ENCODE peak calls at places on chromosome 17, in nine cellular contexts. C, G, S, F, B, E, I, V and A are unnamed samples.

GRCh38 chr17:32909787-32910369 is 18.1 kb upstream of the TMEM98 start:
- DNase-seq in C (peak), G (peak), S (peak), F (peak), B (peak), E (peak), I (peak), V (peak), A (peak)

GRCh38 chr17:58336456-58337094 is 8.0 kb upstream of the TSPOAP1 start:
- DNase-seq in C (no peak), G (no peak), S (peak), F (no peak), B (no peak), E (no peak), I (no peak), V (no peak), A (peak)

GRCh38 chr17:79743614-79744013 is 12.9 kb downstream of the ENPP7 start:
- DNase-seq in C (no peak), G (no peak), S (no peak), F (no peak), B (no peak), E (no peak), I (no peak), V (no peak), A (no peak)

GRCh38 chr17:16406742-16407674 is 8.4 kb upstream of the TRPV2 start:
- DNase-seq in C (peak), G (no peak), S (no peak), F (no peak), B (no peak), E (no peak), I (peak), V (no peak), A (no peak)

GRCh38 chr17:66661411-66661843 is 173.5 kb upstream of the CACNG5 start:
- DNase-seq in C (no peak), G (no peak), S (peak), F (no peak), B (peak), E (peak), I (peak), V (peak), A (peak)

GRCh38 chr17:57389474-57389873 is 133.2 kb downstream of the MSI2 start:
- DNase-seq in C (no peak), G (no peak), S (no peak), F (no peak), B (no peak), E (no peak), I (no peak), V (no peak), A (no peak)

GRCh38 chr17:29588561-29589411 is 662 bp downstream of the GIT1 start:
- DNase-seq in C (peak), G (no peak), S (no peak), F (peak), B (peak), E (no peak), I (peak), V (no peak), A (no peak)

GRCh38 chr17:57523926-57524634 is 221.0 kb downstream of the CCDC182 start:
- DNase-seq in C (no peak), G (no peak), S (peak), F (no peak), B (peak), E (no peak), I (peak), V (no peak), A (peak)

GRCh38 chr17:68011199-68011665 is 15.0 kb upstream of the C17orf58 start:
- DNase-seq in C (peak), G (no peak), S (no peak), F (peak), B (no peak), E (no peak), I (peak), V (no peak), A (no peak)

GRCh38 chr17:58002558-58002957 is 4.5 kb downstream of the SRSF1 start:
- DNase-seq in C (no peak), G (no peak), S (no peak), F (no peak), B (no peak), E (no peak), I (no peak), V (no peak), A (no peak)

GRCh38 chr17:82331345-82331939 is 2.1 kb downstream of the SECTM1 start:
- DNase-seq in C (no peak), G (no peak), S (no peak), F (no peak), B (no peak), E (no peak), I (no peak), V (no peak), A (no peak)

GRCh38 chr17:82333279-82334171 is at the start of gene SECTM1:
- DNase-seq in C (peak), G (no peak), S (peak), F (peak), B (peak), E (no peak), I (peak), V (no peak), A (peak)

GRCh38 chr17:82334622-82335394 is 1.2 kb upstream of the SECTM1 start:
- DNase-seq in C (no peak), G (no peak), S (no peak), F (no peak), B (peak), E (no peak), I (peak), V (no peak), A (peak)

GRCh38 chr17:82332669-82333278 is 792 bp downstream of the SECTM1 start:
- DNase-seq in C (peak), G (no peak), S (peak), F (peak), B (peak), E (no peak), I (peak), V (peak), A (peak)

DNA sequence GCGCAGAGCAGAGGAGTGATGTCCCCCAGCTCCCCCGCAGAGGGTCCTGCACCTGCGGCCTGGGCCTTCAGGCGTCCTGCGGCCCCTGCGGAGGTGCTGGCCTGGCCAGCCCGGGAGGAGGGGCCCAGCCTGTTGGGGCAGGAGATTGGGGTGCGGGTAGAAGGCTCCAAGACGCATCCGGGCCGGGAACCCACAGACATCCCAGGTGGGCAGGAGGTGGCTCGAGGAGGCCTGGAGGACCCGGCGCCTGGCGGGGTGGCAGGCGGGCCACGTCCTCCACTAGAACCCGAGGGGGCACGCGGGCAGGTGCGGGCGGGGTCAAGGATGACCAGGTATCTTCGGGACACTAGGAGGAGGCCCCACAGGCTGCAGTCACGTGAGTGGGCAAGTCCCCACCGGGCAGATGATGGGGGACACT is 647 bp upstream of the SECTM1 start:
- DNase-seq in C (no peak), G (no peak), S (no peak), F (no peak), B (no peak), E (no peak), I (no peak), V (no peak), A (no peak)
- H3K4me3 ChIP-seq in C (peak), G (peak), S (peak), F (peak), B (no peak), E (no peak), I (peak), V (no peak), A (peak)

DNA sequence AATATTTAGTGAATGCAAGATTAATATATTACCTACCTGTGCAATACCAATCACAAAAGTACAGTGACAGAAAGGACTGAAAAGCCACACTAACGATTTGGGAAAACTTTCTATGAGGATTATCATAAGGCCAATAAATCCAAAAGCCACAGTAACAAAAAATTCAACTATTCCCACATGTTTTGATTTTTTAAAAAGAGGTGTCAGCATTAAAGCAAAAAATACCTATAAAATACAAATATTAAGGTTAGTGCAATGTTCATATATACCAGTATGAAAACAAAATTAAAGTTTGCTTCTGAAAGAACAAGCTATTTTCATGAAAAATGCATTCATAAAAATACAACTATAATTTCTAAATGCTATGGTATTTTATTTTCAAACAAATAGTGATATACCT is 24.3 kb downstream of the ABCA5 start:
- DNase-seq in C (no peak), G (no peak), S (no peak), F (no peak), B (no peak), E (no peak), I (no peak), V (no peak), A (no peak)
- TF ChIP-seq CTCF in C (no peak), G (no peak), S (no peak), F (no peak), B (no peak), E (no peak), I (no peak), V (no peak), A (no peak)

GRCh38 chr17:75365009-75365930 is 40.2 kb downstream of the GRB2 start:
- DNase-seq in C (no peak), G (no peak), S (no peak), F (no peak), B (no peak), E (no peak), I (no peak), V (no peak), A (no peak)
- H3K4me3 ChIP-seq in C (no peak), G (no peak), S (no peak), F (no peak), B (no peak), E (no peak), I (no peak), V (no peak), A (no peak)

GRCh38 chr17:38733315-38734234 is 3.4 kb downstream of the CISD3 start:
- DNase-seq in C (no peak), G (no peak), S (no peak), F (no peak), B (no peak), E (no peak), I (peak), V (no peak), A (no peak)
- TF ChIP-seq CTCF in C (no peak), G (peak), S (peak), F (peak), B (peak), E (peak), I (peak), V (peak), A (no peak)

DNA sequence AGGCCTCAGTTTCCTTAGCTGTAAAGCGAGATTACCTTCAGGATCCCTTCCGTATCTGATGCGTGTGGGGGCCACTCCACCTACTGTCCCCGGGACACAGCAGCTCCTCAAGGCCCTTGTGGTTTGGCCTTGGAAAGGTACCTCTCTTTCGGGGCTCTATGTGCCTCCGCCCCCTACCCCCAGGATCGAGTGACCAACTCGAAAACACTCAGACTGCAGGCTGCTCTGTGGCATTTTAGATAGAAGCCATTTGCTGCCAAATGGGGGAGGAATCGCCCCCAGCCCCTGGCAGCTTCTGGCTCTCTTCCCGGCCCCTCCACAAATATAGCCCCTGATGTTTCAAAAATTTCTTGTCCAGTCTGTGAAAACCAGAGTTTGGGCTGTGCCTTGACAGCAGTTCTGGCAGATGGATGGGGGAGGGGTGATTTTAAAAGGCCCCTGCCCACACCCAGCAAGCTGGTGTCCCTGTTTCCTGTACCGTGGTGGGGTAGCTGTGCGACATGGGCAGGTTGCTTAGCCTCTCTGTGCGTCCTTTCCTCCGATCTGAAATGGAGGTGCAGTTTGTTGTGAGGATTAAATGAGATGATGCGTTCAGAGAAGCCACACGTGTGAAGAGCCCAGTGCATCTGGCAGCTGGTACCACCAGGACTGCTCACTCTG is 1.1 kb upstream of the WFIKKN2 start:
- DNase-seq in C (no peak), G (no peak), S (no peak), F (no peak), B (no peak), E (no peak), I (no peak), V (no peak), A (no peak)
- H3K4me3 ChIP-seq in C (peak), G (no peak), S (no peak), F (peak), B (peak), E (peak), I (no peak), V (no peak), A (no peak)

GRCh38 chr17:77478281-77478680 is 337.5 kb downstream of the SEC14L1 start:
- DNase-seq in C (no peak), G (no peak), S (peak), F (no peak), B (no peak), E (no peak), I (no peak), V (no peak), A (no peak)

GRCh38 chr17:77476006-77476405 is 335.2 kb downstream of the SEC14L1 start:
- DNase-seq in C (no peak), G (no peak), S (no peak), F (no peak), B (no peak), E (no peak), I (peak), V (no peak), A (no peak)

GRCh38 chr17:77478899-77479298 is 338.1 kb downstream of the SEC14L1 start:
- DNase-seq in C (no peak), G (no peak), S (no peak), F (no peak), B (no peak), E (no peak), I (no peak), V (no peak), A (no peak)

GRCh38 chr17:77476498-77476897 is 335.7 kb downstream of the SEC14L1 start:
- DNase-seq in C (no peak), G (no peak), S (no peak), F (no peak), B (no peak), E (no peak), I (no peak), V (no peak), A (no peak)

DNA sequence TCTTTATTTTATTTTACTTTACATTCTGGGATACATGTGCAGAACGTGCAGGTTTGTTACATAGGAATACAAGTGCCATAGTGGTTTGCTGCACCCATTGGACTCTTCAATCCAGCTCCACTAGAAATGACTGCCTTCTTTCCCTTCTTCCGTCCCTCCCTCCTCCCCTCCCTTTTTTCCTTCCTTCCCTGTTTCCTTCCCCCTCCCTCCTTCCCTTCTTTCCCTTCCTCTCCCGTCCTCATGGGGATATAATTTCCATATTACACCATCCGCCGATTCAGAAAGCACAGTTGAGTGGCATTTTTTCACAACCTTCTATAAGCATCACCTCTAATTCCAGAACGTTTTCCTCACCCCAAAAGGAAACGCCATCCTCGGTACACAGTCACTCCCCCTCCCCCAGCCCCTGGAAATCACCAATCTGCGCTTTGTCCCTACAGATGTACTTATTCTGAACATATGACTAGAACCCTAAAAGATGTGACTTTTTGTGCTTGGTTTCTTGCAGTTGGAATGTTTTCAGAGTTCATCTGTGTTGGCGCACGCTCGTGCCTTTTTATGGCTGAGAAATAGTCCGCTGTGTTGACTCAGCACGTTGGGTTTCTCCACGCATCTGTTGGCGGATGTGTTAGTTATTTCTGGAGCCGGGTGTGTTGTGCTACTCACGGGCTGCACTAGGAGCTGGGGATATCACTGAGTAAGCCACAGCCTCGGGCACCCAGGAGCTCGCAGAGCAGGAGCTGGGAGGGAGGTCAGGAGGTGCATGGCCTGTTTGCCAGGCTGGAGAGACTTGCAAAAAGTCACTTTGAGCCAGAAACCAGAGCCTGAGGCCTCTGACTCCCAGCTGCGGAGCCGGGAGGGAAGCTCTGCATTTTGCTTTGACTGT is 336.4 kb downstream of the SEC14L1 start:
- DNase-seq in C (peak), G (peak), S (peak), F (peak), B (peak), E (peak), I (peak), V (peak), A (peak)
- TF ChIP-seq CTCF in C (no peak), G (no peak), S (peak), F (no peak), B (peak), E (peak), I (no peak), V (no peak), A (peak)

GRCh38 chr17:40306395-40306794 is 2.6 kb upstream of the RARA start:
- DNase-seq in C (no peak), G (no peak), S (peak), F (no peak), B (no peak), E (no peak), I (no peak), V (no peak), A (no peak)
- H3K4me3 ChIP-seq in C (no peak), G (no peak), S (no peak), F (no peak), B (no peak), E (no peak), I (no peak), V (no peak), A (no peak)